ENCODE peak calls at places on chromosomes 4 and X, in eight cellular contexts. K, Q, W, F, T, X, M and R are unnamed samples.
A peak's percentile ranks its signal among the peaks of the same experiment; 100 is the strongest.

GRCh38 chrX:120463241-120463640 is 5.9 kb downstream of the LAMP2 start:
- DNase-seq in Q (no peak), W (no peak), T (no peak), F (no peak), K (no peak), M (no peak), X (peak; percentile 40), R (no peak)

GRCh38 chrX:33906971-33907370 is 225.1 kb downstream of the FAM47A start:
- DNase-seq in K (no peak), F (no peak), W (no peak), X (no peak), M (no peak), Q (no peak), T (no peak), R (no peak)

GRCh38 chrX:20263474-20263873 is 3.2 kb downstream of the RPS6KA3 start:
- DNase-seq in F (no peak), M (no peak), T (no peak), Q (no peak), K (no peak), W (no peak), X (no peak), R (no peak)

GRCh38 chrX:12898073-12898472 is 8.3 kb upstream of the TLR8 start:
- DNase-seq in T (no peak), Q (no peak), X (no peak), W (no peak), M (no peak), K (no peak), F (no peak), R (no peak)

GRCh38 chr4:139961344-139961948 is 192.5 kb downstream of the MAML3 start:
- DNase-seq in M (no peak), Q (no peak), X (no peak), W (no peak), K (no peak), T (no peak), F (no peak), R (no peak)

GRCh38 chrX:45807572-45808425 is 607.1 kb upstream of the DIPK2B start:
- DNase-seq in Q (no peak), W (no peak), X (no peak), M (no peak), T (no peak), F (no peak), K (no peak), R (no peak)

GRCh38 chr4:109441858-109442480 is 8.4 kb downstream of the SEC24B start:
- DNase-seq in K (no peak), W (no peak), T (no peak), M (no peak), F (no peak), X (no peak), Q (no peak), R (no peak)

GRCh38 chrX:15673970-15674369 is 9.4 kb upstream of the CLTRN start:
- DNase-seq in M (no peak), T (no peak), F (no peak), W (no peak), X (no peak), K (no peak), Q (no peak), R (no peak)

GRCh38 chr4:161132715-161133425 is 1030.9 kb downstream of the FSTL5 start:
- DNase-seq in T (no peak), F (no peak), M (no peak), K (no peak), X (no peak), Q (no peak), W (no peak), R (no peak)

GRCh38 chr4:73533515-73534422 is 52.2 kb downstream of the AFM start:
- DNase-seq in F (no peak), K (no peak), X (no peak), W (no peak), T (no peak), Q (no peak), M (no peak), R (no peak)

GRCh38 chr4:159766241-159766640 is 663.4 kb downstream of the RAPGEF2 start:
- DNase-seq in T (no peak), Q (no peak), M (no peak), X (no peak), W (no peak), K (no peak), F (no peak), R (no peak)

GRCh38 chrX:72430405-72430968 is 124.8 kb upstream of the CITED1 start:
- DNase-seq in T (no peak), M (no peak), Q (no peak), F (no peak), K (no peak), W (no peak), X (no peak), R (no peak)

GRCh38 chr4:101787917-101788316 is 2.6 kb upstream of the BANK1 start:
- DNase-seq in W (no peak), K (no peak), X (no peak), T (no peak), M (no peak), F (no peak), Q (no peak), R (no peak)

GRCh38 chr4:48173055-48173991 is 39.3 kb upstream of the TXK start:
- DNase-seq in T (peak; percentile 63), F (no peak), K (no peak), X (no peak), Q (no peak), M (peak; percentile 33), W (no peak), R (no peak)

GRCh38 chrX:68999351-68999750 is 165.9 kb downstream of the PJA1 start:
- DNase-seq in F (no peak), K (no peak), W (no peak), X (no peak), M (no peak), T (peak; percentile 18), Q (no peak), R (peak; percentile 6)

DNA sequence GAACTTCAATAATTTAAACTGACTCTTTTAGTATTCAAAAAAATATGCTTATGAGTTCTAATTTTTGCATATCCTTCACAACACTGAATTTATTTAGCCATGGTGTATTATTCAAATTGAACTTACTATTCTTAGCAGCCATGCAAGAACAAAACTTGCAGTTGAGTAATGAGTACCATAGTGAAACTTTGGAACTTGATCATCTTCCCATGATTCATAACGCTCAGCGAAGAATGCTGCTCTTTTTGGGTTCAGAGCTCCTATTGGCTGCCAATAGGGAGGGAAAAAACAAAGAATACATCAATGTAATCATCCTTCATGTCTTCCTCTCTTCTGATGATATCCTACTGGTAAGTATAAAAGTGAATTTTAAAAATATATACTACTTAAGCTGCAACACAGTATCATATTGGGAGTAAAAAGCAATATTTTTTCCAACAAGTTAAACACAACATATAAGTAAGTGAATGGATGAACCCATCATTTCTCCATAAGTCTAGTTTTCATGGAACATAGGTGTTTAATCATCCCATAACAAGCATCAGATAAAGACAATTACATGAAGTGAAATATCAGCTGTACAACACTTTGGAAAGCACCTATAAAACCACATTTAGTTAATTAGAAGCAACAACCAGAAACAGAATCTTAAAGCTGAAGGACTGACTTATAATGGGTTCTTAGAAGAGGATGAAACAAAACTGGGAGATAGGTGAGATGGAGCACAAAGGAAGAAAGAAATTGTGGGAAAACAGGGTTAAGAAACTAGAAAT is 145.2 kb upstream of the MAB21L2 start:
- DNase-seq in T (no peak), K (no peak), M (no peak), F (no peak), W (no peak), X (no peak), Q (no peak), R (no peak)
- TF ChIP-seq POLR2A in T (no peak), K (no peak), M (no peak), F (no peak), W (no peak), X (no peak), Q (no peak), R (no peak)

GRCh38 chr4:76301068-76301774 is 5.3 kb upstream of the STBD1 start:
- DNase-seq in T (peak; percentile 83), F (no peak), X (no peak), Q (no peak), K (no peak), M (peak; percentile 32), W (no peak), R (peak; percentile 65)
- TF ChIP-seq POLR2A in T (no peak), F (no peak), X (no peak), Q (no peak), K (no peak), M (no peak), W (no peak), R (no peak)

GRCh38 chr4:145734051-145734450 is 54.1 kb downstream of the C4orf51 start:
- DNase-seq in X (no peak), M (no peak), Q (no peak), T (no peak), F (no peak), W (no peak), K (peak; percentile 35), R (no peak)

GRCh38 chr4:145732416-145732815 is 52.5 kb downstream of the C4orf51 start:
- DNase-seq in Q (no peak), W (no peak), M (no peak), K (no peak), T (no peak), X (no peak), F (no peak), R (no peak)

GRCh38 chr4:145732001-145732400 is 52.1 kb downstream of the C4orf51 start:
- DNase-seq in T (no peak), K (no peak), M (no peak), F (no peak), Q (no peak), X (no peak), W (no peak), R (no peak)

GRCh38 chr4:145734576-145735329 is 54.8 kb downstream of the C4orf51 start:
- DNase-seq in T (no peak), F (peak; percentile 63), M (peak; percentile 57), X (peak; percentile 38), Q (peak; percentile 95), K (peak; percentile 94), W (peak; percentile 62), R (peak; percentile 94)

DNA sequence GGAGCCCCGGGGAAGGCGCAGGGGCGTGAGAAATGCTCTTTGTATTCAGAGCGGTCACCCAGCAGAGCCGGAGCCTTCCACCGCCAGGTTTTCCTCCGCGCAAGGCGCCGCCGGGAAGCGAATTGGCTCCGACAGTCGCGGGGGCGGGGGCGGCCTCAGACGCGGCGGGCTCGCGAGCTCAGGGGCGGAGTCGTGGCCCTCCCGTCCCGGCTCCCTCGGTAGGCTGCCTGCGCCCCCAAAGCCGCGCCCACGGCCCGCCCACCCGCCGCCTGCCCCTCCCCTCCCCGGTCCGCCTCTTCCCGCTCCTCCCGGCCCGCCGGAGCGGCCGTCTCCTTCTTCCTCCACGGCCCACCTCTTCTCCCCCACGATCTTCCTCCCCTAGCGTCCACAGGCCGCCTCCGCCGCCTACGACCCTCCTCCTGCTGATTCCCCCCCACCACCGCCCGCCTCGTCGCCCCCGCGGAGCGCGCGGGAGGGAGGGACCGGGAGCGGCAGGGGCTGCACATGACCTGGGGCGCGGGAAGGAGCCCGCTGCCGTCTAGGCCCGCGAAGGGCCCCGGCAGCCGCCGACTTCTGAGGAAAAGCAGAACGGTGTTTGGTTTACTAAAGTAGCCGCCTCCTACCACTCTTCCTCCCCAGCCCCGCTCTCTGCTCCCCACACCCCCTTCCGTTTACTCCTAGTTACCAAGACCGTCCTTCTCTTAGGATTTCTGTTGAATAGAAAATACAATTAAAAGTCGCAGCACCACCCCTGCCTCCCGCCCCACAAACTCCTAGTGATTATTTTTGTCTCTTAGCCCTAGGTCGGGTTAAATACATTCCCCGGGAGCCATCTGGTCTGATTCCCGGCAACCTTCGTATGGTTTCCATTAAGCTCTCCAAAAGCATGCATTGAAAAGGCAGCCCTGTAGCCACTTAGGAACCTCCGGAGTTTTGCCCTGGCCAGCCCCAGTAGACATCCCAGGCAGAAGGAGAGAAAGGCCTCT is 53.2 kb downstream of the C4orf51 start:
- DNase-seq in W (peak; percentile 96), F (peak; percentile 96), K (peak; percentile 94), X (peak; percentile 81), Q (peak; percentile 98), T (peak; percentile 76), M (peak; percentile 58), R (peak; percentile 96)
- TF ChIP-seq POLR2A in W (no peak), F (peak; percentile 85), K (peak; percentile 88), X (peak; percentile 68), Q (peak; percentile 75), T (no peak), M (peak; percentile 52), R (peak; percentile 76)

GRCh38 chr4:183636923-183637322 is 22.1 kb downstream of the RWDD4 start:
- DNase-seq in X (no peak), T (no peak), M (no peak), F (no peak), W (no peak), K (no peak), Q (no peak), R (no peak)
- TF ChIP-seq POLR2A in X (no peak), T (no peak), M (no peak), F (no peak), W (no peak), K (no peak), Q (no peak), R (no peak)